ENCODE peak calls at places on chromosomes 2 and 18, in five cellular contexts. M is mesothelial cell of epicardium, I is GM23248, P is myocyte, E is left ventricle myocardium superior. O is an unnamed sample.

GRCh38 chr2:1492696-1493095 is 79.4 kb downstream of the TPO start:
- DNase-seq in P (no peak), I (no peak), E (no peak), M (no peak), O (no peak)

GRCh38 chr2:241878007-241878970 is 8.8 kb downstream of the RTP5 start:
- DNase-seq in E (peak), M (no peak), I (peak), P (peak), O (peak)

GRCh38 chr18:49811151-49811938 is 2.0 kb downstream of the ACAA2 start:
- DNase-seq in I (peak), E (no peak), P (no peak), M (no peak), O (no peak)

GRCh38 chr18:63320690-63321265 is 1.2 kb upstream of the BCL2 start:
- DNase-seq in M (peak), E (peak), I (no peak), P (no peak), O (peak)

GRCh38 chr2:96809951-96810782 is 5.9 kb upstream of the CNNM3 start:
- DNase-seq in P (peak), M (no peak), I (no peak), E (no peak), O (no peak)

GRCh38 chr2:171478345-171478744 is 43.9 kb upstream of the CYBRD1 start:
- DNase-seq in P (no peak), M (no peak), E (no peak), I (no peak), O (no peak)

GRCh38 chr2:119088416-119088815 is 70.1 kb downstream of the C1QL2 start:
- DNase-seq in P (no peak), I (no peak), E (no peak), M (no peak), O (no peak)

GRCh38 chr2:144358979-144359541 is 160.9 kb downstream of the ZEB2 start:
- DNase-seq in P (no peak), I (peak), M (no peak), E (no peak), O (no peak)

GRCh38 chr18:5066380-5066977 is 130.6 kb downstream of the AKAIN1 start:
- DNase-seq in M (no peak), E (no peak), P (no peak), I (no peak), O (no peak)